ENCODE peak calls at places on chromosomes 13 and 19, in seven cellular contexts. One of them, this sample, is unnamed.

GRCh38 chr13:30847697-30848307 is 58.3 kb upstream of the MEDAG start:
- DNase-seq in CD4-positive, alpha-beta T cell: no peak
- DNase-seq in A549: no peak
- DNase-seq in Jurkat, Clone E6-1: no peak
- DNase-seq in HTR-8/SVneo: peak; percentile 49
- DNase-seq in T follicular helper cell: no peak
- DNase-seq in NCI-H1417: no peak
- DNase-seq in this sample: peak; percentile 99

GRCh38 chr19:44587863-44588752 is 25.3 kb upstream of the IGSF23 start:
- DNase-seq in CD4-positive, alpha-beta T cell: no peak
- DNase-seq in A549: peak; percentile 85
- DNase-seq in Jurkat, Clone E6-1: no peak
- DNase-seq in HTR-8/SVneo: peak; percentile 65
- DNase-seq in T follicular helper cell: no peak
- DNase-seq in NCI-H1417: no peak
- DNase-seq in this sample: peak; percentile 89

GRCh38 chr13:112112534-112113276 is 45.8 kb downstream of the SOX1 start:
- DNase-seq in CD4-positive, alpha-beta T cell: no peak
- DNase-seq in A549: no peak
- DNase-seq in Jurkat, Clone E6-1: no peak
- DNase-seq in HTR-8/SVneo: no peak
- DNase-seq in T follicular helper cell: no peak
- DNase-seq in NCI-H1417: peak; percentile 42
- DNase-seq in this sample: no peak

GRCh38 chr13:20473139-20473538 is 52.5 kb downstream of the CRYL1 start:
- DNase-seq in CD4-positive, alpha-beta T cell: no peak
- DNase-seq in A549: no peak
- DNase-seq in Jurkat, Clone E6-1: no peak
- DNase-seq in HTR-8/SVneo: no peak
- DNase-seq in T follicular helper cell: no peak
- DNase-seq in NCI-H1417: no peak
- DNase-seq in this sample: no peak

GRCh38 chr13:75736132-75736531 is 100.0 kb downstream of the LMO7 start:
- DNase-seq in CD4-positive, alpha-beta T cell: no peak
- DNase-seq in A549: no peak
- DNase-seq in Jurkat, Clone E6-1: no peak
- DNase-seq in HTR-8/SVneo: no peak
- DNase-seq in T follicular helper cell: no peak
- DNase-seq in NCI-H1417: no peak
- DNase-seq in this sample: no peak

GRCh38 chr19:31318790-31319189 is 30.4 kb downstream of the TSHZ3 start:
- DNase-seq in CD4-positive, alpha-beta T cell: no peak
- DNase-seq in A549: no peak
- DNase-seq in Jurkat, Clone E6-1: no peak
- DNase-seq in HTR-8/SVneo: no peak
- DNase-seq in T follicular helper cell: no peak
- DNase-seq in NCI-H1417: no peak
- DNase-seq in this sample: no peak

GRCh38 chr19:18002347-18002850 is 5.6 kb upstream of the ARRDC2 start:
- DNase-seq in CD4-positive, alpha-beta T cell: no peak
- DNase-seq in A549: no peak
- DNase-seq in Jurkat, Clone E6-1: no peak
- DNase-seq in HTR-8/SVneo: no peak
- DNase-seq in T follicular helper cell: no peak
- DNase-seq in NCI-H1417: no peak
- DNase-seq in this sample: no peak

GRCh38 chr13:97855570-97855970 is 97.9 kb upstream of the IPO5 start:
- DNase-seq in CD4-positive, alpha-beta T cell: no peak
- DNase-seq in A549: peak; percentile 47
- DNase-seq in Jurkat, Clone E6-1: peak; percentile 32
- DNase-seq in HTR-8/SVneo: peak; percentile 45
- DNase-seq in T follicular helper cell: no peak
- DNase-seq in NCI-H1417: peak; percentile 63
- DNase-seq in this sample: peak; percentile 86

GRCh38 chr19:11378319-11379189 is 4.1 kb downstream of the SWSAP1 start:
- DNase-seq in CD4-positive, alpha-beta T cell: no peak
- DNase-seq in A549: peak; percentile 62
- DNase-seq in Jurkat, Clone E6-1: no peak
- DNase-seq in HTR-8/SVneo: no peak
- DNase-seq in T follicular helper cell: no peak
- DNase-seq in NCI-H1417: peak; percentile 17
- DNase-seq in this sample: peak; percentile 66

GRCh38 chr13:21242236-21242635 is 65.8 kb downstream of the MRPL57 start:
- DNase-seq in CD4-positive, alpha-beta T cell: no peak
- DNase-seq in A549: no peak
- DNase-seq in Jurkat, Clone E6-1: peak; percentile 60
- DNase-seq in HTR-8/SVneo: no peak
- DNase-seq in T follicular helper cell: no peak
- DNase-seq in NCI-H1417: no peak
- DNase-seq in this sample: no peak

This sample was measured in fibroblast of pulmonary artery.